ENCODE peak calls at places on chromosomes 2 and 18, in four cellular contexts. Y is IMR-90, Q is GM12878, K is K562. U is an unnamed sample.

GRCh38 chr2:120384486-120385354 is 38.8 kb downstream of the INHBB start:
- DNase-seq in Y (no peak), Q (peak), K (no peak), U (no peak)

GRCh38 chr2:218501665-218502064 is 66.5 kb downstream of the USP37 start:
- DNase-seq in Y (peak), Q (no peak), K (no peak), U (no peak)

GRCh38 chr18:8608795-8609673 is at the start of gene RAB12:
- DNase-seq in Y (peak), Q (no peak), K (peak), U (peak)

GRCh38 chr2:31087491-31087890 is 50.7 kb downstream of the GALNT14 start:
- DNase-seq in Y (no peak), Q (no peak), K (no peak), U (no peak)

GRCh38 chr18:59238385-59238784 is 18.4 kb downstream of the GRP start:
- DNase-seq in Y (no peak), Q (no peak), K (no peak), U (no peak)

GRCh38 chr2:39736593-39736992 is 42.5 kb downstream of the THUMPD2 start:
- DNase-seq in Y (peak), Q (no peak), K (no peak), U (no peak)

GRCh38 chr2:167388497-167388896 is 500.2 kb downstream of the XIRP2 start:
- DNase-seq in Y (no peak), Q (no peak), K (no peak), U (no peak)

GRCh38 chr2:212119591-212119990 is 419.0 kb downstream of the ERBB4 start:
- DNase-seq in Y (no peak), Q (no peak), K (no peak), U (no peak)

GRCh38 chr2:193561054-193561453 is 1366.3 kb upstream of the TMEFF2 start:
- DNase-seq in Y (peak), Q (no peak), K (no peak), U (no peak)

GRCh38 chr2:65296971-65297370 is 69.3 kb downstream of the ACTR2 start:
- DNase-seq in Y (no peak), Q (no peak), K (no peak), U (no peak)

GRCh38 chr2:155215037-155215707 is 516.7 kb downstream of the KCNJ3 start:
- DNase-seq in Y (no peak), Q (no peak), K (no peak), U (no peak)

GRCh38 chr2:216082388-216082733 is 642 bp downstream of the TMEM169 start:
- DNase-seq in Y (no peak), Q (no peak), K (no peak), U (peak)

GRCh38 chr2:148658807-148659722 is 14.5 kb downstream of the EPC2 start:
- DNase-seq in Y (peak), Q (peak), K (no peak), U (peak)

GRCh38 chr2:101619191-101619591 is 78.3 kb upstream of the MAP4K4 start:
- DNase-seq in Y (peak), Q (no peak), K (no peak), U (no peak)

GRCh38 chr2:85753525-85754312 is at the start of gene ATOH8:
- DNase-seq in Y (peak), Q (no peak), K (peak), U (peak)

GRCh38 chr2:240250985-240251847 is 110.8 kb upstream of the OTOS start:
- DNase-seq in Y (peak), Q (no peak), K (peak), U (peak)

GRCh38 chr2:21118302-21118920 is 5.4 kb upstream of the TDRD15 start:
- DNase-seq in Y (peak), Q (no peak), K (peak), U (peak)

GRCh38 chr2:23988371-23988770 is 21.5 kb upstream of the MFSD2B start:
- DNase-seq in Y (peak), Q (no peak), K (no peak), U (peak)

GRCh38 chr2:71995067-71995665 is 152.5 kb downstream of the CYP26B1 start:
- DNase-seq in Y (peak), Q (no peak), K (no peak), U (peak)

GRCh38 chr2:46719499-46719898 is 196.1 kb downstream of the MCFD2 start:
- DNase-seq in Y (peak), Q (no peak), K (no peak), U (peak)

GRCh38 chr18:10526211-10526949 is 553 bp downstream of the NAPG start:
- DNase-seq in Y (peak), Q (no peak), K (peak), U (peak)

GRCh38 chr2:28276076-28276618 is 116.5 kb upstream of the FOSL2 start:
- DNase-seq in Y (peak), Q (peak), K (peak), U (peak)

GRCh38 chr2:28280576-28280975 is 112.1 kb upstream of the FOSL2 start:
- DNase-seq in Y (no peak), Q (no peak), K (no peak), U (no peak)

GRCh38 chr2:28274911-28275685 is 117.6 kb upstream of the FOSL2 start:
- DNase-seq in Y (peak), Q (no peak), K (no peak), U (peak)

GRCh38 chr2:28276807-28277206 is 115.9 kb upstream of the FOSL2 start:
- DNase-seq in Y (peak), Q (no peak), K (no peak), U (no peak)

DNA sequence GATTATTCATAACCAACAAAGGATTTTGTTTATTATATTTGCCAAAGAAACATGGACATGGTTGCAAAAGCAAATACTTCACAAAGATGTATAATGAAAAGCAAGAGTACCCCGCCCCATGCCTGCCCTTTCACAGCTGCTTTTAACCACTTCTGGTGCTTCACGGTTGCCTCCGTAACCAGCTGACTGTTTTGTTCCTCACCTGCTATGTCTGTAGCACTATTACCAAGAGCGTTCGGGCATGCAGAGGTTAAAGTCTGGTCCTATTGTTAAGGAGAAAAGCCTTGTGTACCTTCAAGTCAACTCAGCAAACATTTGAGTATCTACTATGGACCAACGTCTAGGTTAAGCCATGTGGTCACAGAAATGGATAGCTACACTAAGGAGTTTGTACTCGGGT is 115.2 kb upstream of the FOSL2 start:
- DNase-seq in Y (no peak), Q (no peak), K (no peak), U (no peak)
- TF ChIP-seq RFX5 in Y (no peak), Q (no peak), K (no peak), U (no peak)

GRCh38 chr2:136117391-136117841 is 533 bp downstream of the CXCR4 start:
- DNase-seq in Y (peak), Q (no peak), K (peak), U (peak)
- TF ChIP-seq ELK1 in Y (no peak), Q (no peak), K (no peak), U (no peak)

GRCh38 chr2:164515746-164516145 is 105.5 kb downstream of the GRB14 start:
- DNase-seq in Y (no peak), Q (no peak), K (no peak), U (no peak)

GRCh38 chr2:164510895-164511294 is 110.4 kb downstream of the GRB14 start:
- DNase-seq in Y (no peak), Q (no peak), K (no peak), U (no peak)

GRCh38 chr2:164511738-164512137 is 109.5 kb downstream of the GRB14 start:
- DNase-seq in Y (no peak), Q (no peak), K (no peak), U (no peak)

GRCh38 chr2:164515030-164515429 is 106.3 kb downstream of the GRB14 start:
- DNase-seq in Y (no peak), Q (no peak), K (no peak), U (no peak)

DNA sequence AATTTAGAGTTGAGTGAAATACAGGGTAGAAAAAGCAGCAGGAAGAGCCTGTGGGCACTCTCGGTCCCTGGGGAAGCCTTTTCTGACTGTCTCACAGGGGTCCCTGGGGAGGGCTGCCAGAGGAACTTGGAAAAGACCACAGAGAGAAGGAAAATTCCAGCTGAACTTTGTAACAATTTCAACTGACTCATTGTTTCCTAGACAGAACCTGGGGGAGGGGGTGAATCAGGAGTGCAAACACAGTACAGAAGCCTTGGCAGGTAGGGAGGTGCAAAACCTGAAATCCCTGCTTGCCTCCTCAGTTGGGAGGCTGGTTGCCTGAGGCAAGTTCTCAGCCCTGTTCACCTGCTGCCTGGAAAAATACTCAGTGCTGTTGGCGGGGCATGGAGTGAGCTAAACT is 106.8 kb downstream of the GRB14 start:
- DNase-seq in Y (no peak), Q (no peak), K (no peak), U (no peak)
- TF ChIP-seq RFX5 in Y (no peak), Q (no peak), K (no peak), U (no peak)

GRCh38 chr2:26840937-26841610 is 6.9 kb upstream of the DPYSL5 start:
- DNase-seq in Y (no peak), Q (no peak), K (no peak), U (peak)
- TF ChIP-seq ELK1 in Y (no peak), Q (no peak), K (no peak), U (no peak)

U was measured in A549.